ENCODE peak calls at places on chromosomes 7 and 10, in five cellular contexts. O, W, M, V and Z are unnamed samples.
A peak's percentile ranks its signal among the peaks of the same experiment; 100 is the strongest.

GRCh38 chr10:22319559-22320558 is 1.0 kb upstream of the BMI1 start:
- DNase-seq in O (no peak), W (no peak), M (no peak), V (no peak), Z (no peak)

GRCh38 chr7:145313601-145314000 is 477.7 kb upstream of the TPK1 start:
- DNase-seq in O (no peak), W (no peak), M (no peak), V (no peak), Z (peak; percentile 1)

GRCh38 chr10:44780461-44780860 is 130.7 kb upstream of the TMEM72 start:
- DNase-seq in O (no peak), W (no peak), M (no peak), V (peak; percentile 52), Z (no peak)

GRCh38 chr10:12729885-12730284 is 271.6 kb downstream of the CCDC3 start:
- DNase-seq in O (no peak), W (no peak), M (no peak), V (no peak), Z (no peak)

GRCh38 chr7:231858-232246 is 39.5 kb downstream of the FAM20C start:
- DNase-seq in O (no peak), W (no peak), M (no peak), V (no peak), Z (no peak)

GRCh38 chr7:98229991-98230745 is 18.9 kb downstream of the BHLHA15 start:
- DNase-seq in O (no peak), W (no peak), M (no peak), V (no peak), Z (no peak)

GRCh38 chr7:2541291-2542010 is 13.9 kb downstream of the BRAT1 start:
- DNase-seq in O (peak; percentile 22), W (no peak), M (no peak), V (no peak), Z (no peak)

GRCh38 chr10:34607894-34608293 is 207.2 kb downstream of the PARD3 start:
- DNase-seq in O (no peak), W (no peak), M (no peak), V (no peak), Z (no peak)

GRCh38 chr10:102072867-102073527 is 7.8 kb downstream of the HPS6 start:
- DNase-seq in O (peak; percentile 82), W (peak; percentile 5), M (peak; percentile 17), V (peak; percentile 79), Z (peak; percentile 65)

GRCh38 chr10:6516277-6516676 is 63.8 kb downstream of the PRKCQ start:
- DNase-seq in O (no peak), W (no peak), M (no peak), V (no peak), Z (no peak)

GRCh38 chr7:108246227-108246837 is 116.2 kb upstream of the LAMB4 start:
- DNase-seq in O (peak; percentile 31), W (no peak), M (peak; percentile 85), V (peak; percentile 95), Z (peak; percentile 92)

GRCh38 chr7:151238190-151238810 is 6.0 kb downstream of the CHPF2 start:
- DNase-seq in O (no peak), W (no peak), M (no peak), V (no peak), Z (no peak)

GRCh38 chr10:75363431-75363830 is 38.1 kb downstream of the ZNF503 start:
- DNase-seq in O (no peak), W (no peak), M (no peak), V (no peak), Z (no peak)